ENCODE peak calls at places on chromosomes 16 and 17, in ten cellular contexts. Z is activated effector memory CD4-positive, alpha-beta T cell treated with Interleukin-2 at 50 U/mL for 16 hours; W is Right ventricle myocardium superior; T is naive thymus-derived CD8-positive, alpha-beta T cell; L is cardiac muscle cell; E is Panc1; X is PC-3; G is BJ; C is activated gamma-delta T cell treated with Interleukin-2 at 50 U/mL for 16 hours; Q is neuronal stem cell. M is an unnamed sample.

GRCh38 chr17:36463916-36464764 is 22.3 kb upstream of the ZNHIT3 start:
- DNase-seq in Z (no peak), W (peak), T (no peak), L (peak), E (no peak), X (peak), G (no peak), C (peak), Q (peak), M (no peak)

GRCh38 chr16:22297114-22297870 is at the start of gene POLR3E:
- DNase-seq in Z (peak), W (peak), T (peak), L (peak), E (peak), X (peak), G (peak), C (peak), Q (peak), M (peak)

GRCh38 chr16:22086440-22086839 is 5.9 kb upstream of the VWA3A start:
- DNase-seq in Z (no peak), W (no peak), T (no peak), L (no peak), E (no peak), X (no peak), G (no peak), C (no peak), Q (no peak), M (no peak)

GRCh38 chr17:18226284-18226945 is 980 bp downstream of the LLGL1 start:
- DNase-seq in Z (no peak), W (no peak), T (no peak), L (no peak), E (no peak), X (no peak), G (no peak), C (no peak), Q (no peak), M (no peak)

GRCh38 chr17:35486920-35487727 is 38.6 kb upstream of the SLFN13 start:
- DNase-seq in Z (peak), W (peak), T (peak), L (peak), E (no peak), X (no peak), G (no peak), C (peak), Q (no peak), M (peak)

GRCh38 chr17:31425646-31426045 is 34.2 kb downstream of the RAB11FIP4 start:
- DNase-seq in Z (no peak), W (peak), T (no peak), L (peak), E (no peak), X (no peak), G (no peak), C (no peak), Q (no peak), M (no peak)

GRCh38 chr16:54040975-54041374 is 245.6 kb downstream of the IRX3 start:
- DNase-seq in Z (no peak), W (no peak), T (no peak), L (no peak), E (no peak), X (no peak), G (no peak), C (no peak), Q (no peak), M (no peak)

GRCh38 chr17:35972066-35972465 is 9.2 kb downstream of the CCL16 start:
- DNase-seq in Z (no peak), W (no peak), T (no peak), L (no peak), E (no peak), X (no peak), G (no peak), C (no peak), Q (no peak), M (no peak)

GRCh38 chr17:66943484-66943883 is 21.0 kb upstream of the CACNG4 start:
- DNase-seq in Z (no peak), W (no peak), T (no peak), L (no peak), E (no peak), X (no peak), G (no peak), C (no peak), Q (no peak), M (no peak)

GRCh38 chr17:47704116-47704515 is 10.2 kb downstream of the TBKBP1 start:
- DNase-seq in Z (no peak), W (peak), T (no peak), L (no peak), E (no peak), X (no peak), G (no peak), C (no peak), Q (no peak), M (peak)

GRCh38 chr17:32584792-32585191 is 98.0 kb downstream of the CDK5R1 start:
- DNase-seq in Z (no peak), W (no peak), T (no peak), L (no peak), E (no peak), X (no peak), G (no peak), C (no peak), Q (no peak), M (no peak)

GRCh38 chr16:62392698-62393097 is 356.5 kb upstream of the CDH8 start:
- DNase-seq in Z (no peak), W (no peak), T (no peak), L (no peak), E (no peak), X (no peak), G (no peak), C (no peak), Q (no peak), M (no peak)

GRCh38 chr17:39663688-39664580 is 1.2 kb upstream of the TCAP start:
- DNase-seq in Z (no peak), W (peak), T (no peak), L (no peak), E (no peak), X (no peak), G (no peak), C (no peak), Q (no peak), M (peak)

GRCh38 chr16:85168732-85169256 is 56.5 kb upstream of the CIBAR2 start:
- DNase-seq in Z (no peak), W (peak), T (no peak), L (peak), E (no peak), X (peak), G (no peak), C (no peak), Q (peak), M (no peak)

GRCh38 chr17:82583720-82584234 is 64.2 kb downstream of the FOXK2 start:
- DNase-seq in Z (no peak), W (no peak), T (peak), L (peak), E (no peak), X (no peak), G (no peak), C (peak), Q (no peak), M (no peak)

GRCh38 chr16:80718480-80719220 is 85.7 kb downstream of the CDYL2 start:
- DNase-seq in Z (no peak), W (no peak), T (no peak), L (peak), E (no peak), X (peak), G (no peak), C (no peak), Q (no peak), M (no peak)

GRCh38 chr17:56690441-56691291 is 97.2 kb downstream of the NOG start:
- DNase-seq in Z (no peak), W (no peak), T (no peak), L (no peak), E (no peak), X (no peak), G (no peak), C (no peak), Q (no peak), M (no peak)

GRCh38 chr16:88591577-88592021 is 21.4 kb downstream of the ZC3H18 start:
- DNase-seq in Z (no peak), W (peak), T (no peak), L (no peak), E (no peak), X (no peak), G (no peak), C (no peak), Q (no peak), M (no peak)

GRCh38 chr17:41588126-41588810 is 1.6 kb upstream of the KRT14 start:
- DNase-seq in Z (no peak), W (no peak), T (no peak), L (no peak), E (no peak), X (no peak), G (no peak), C (no peak), Q (no peak), M (no peak)